ENCODE peak calls at places on chromosome 12, in six cellular contexts. M is adrenal gland, Y is tibial nerve, O is body of pancreas, V is testis, T is transverse colon. D is an unnamed sample. For H3K4me1, the result is how much of the 10 kb centered on the place peaks cover.

GRCh38 chr12:78584695-78585094 is 279.9 kb upstream of the SYT1 start:
- DNase-seq in M (no peak), Y (no peak), O (no peak), V (no peak), T (no peak), D (no peak)

GRCh38 chr12:116761499-116761898 is 23.4 kb downstream of the RNFT2 start:
- DNase-seq in M (no peak), Y (no peak), O (no peak), V (no peak), T (no peak), D (no peak)

GRCh38 chr12:25434493-25434892 is 118.6 kb downstream of the LMNTD1 start:
- DNase-seq in M (no peak), Y (no peak), O (no peak), V (no peak), T (no peak), D (no peak)

GRCh38 chr12:124621296-124621660 is 53.9 kb upstream of the NCOR2 start:
- DNase-seq in M (peak), Y (peak), O (peak), V (peak), T (peak), D (no peak)

GRCh38 chr12:91332305-91332704 is 149.7 kb upstream of the DCN start:
- DNase-seq in M (no peak), Y (no peak), O (no peak), V (no peak), T (no peak), D (no peak)

GRCh38 chr12:89468648-89469326 is 55.8 kb downstream of the GALNT4 start:
- DNase-seq in M (no peak), Y (no peak), O (no peak), V (no peak), T (no peak), D (no peak)

GRCh38 chr12:112898380-112898779 is 8.4 kb upstream of the OAS1 start:
- DNase-seq in M (no peak), Y (no peak), O (no peak), V (no peak), T (no peak), D (no peak)

GRCh38 chr12:116157845-116158267 is 119.6 kb downstream of the MED13L start:
- DNase-seq in M (no peak), Y (no peak), O (no peak), V (no peak), T (no peak), D (no peak)

GRCh38 chr12:53967451-53968059 is 5.4 kb upstream of the HOXC11 start:
- DNase-seq in M (no peak), Y (no peak), O (no peak), V (no peak), T (no peak), D (no peak)

GRCh38 chr12:55728185-55728931 is 451 bp downstream of the CD63 start:
- DNase-seq in M (peak), Y (peak), O (peak), V (peak), T (peak), D (peak)

GRCh38 chr12:114869091-114869834 is 185.3 kb upstream of the TBX3 start:
- DNase-seq in M (no peak), Y (no peak), O (no peak), V (no peak), T (no peak), D (no peak)

GRCh38 chr12:63889236-63889635 is 44.7 kb downstream of the SRGAP1 start:
- DNase-seq in M (no peak), Y (no peak), O (no peak), V (no peak), T (no peak), D (no peak)

GRCh38 chr12:106304001-106304421 is 1.5 kb downstream of the TCP11L2 start:
- DNase-seq in M (peak), Y (no peak), O (peak), V (no peak), T (no peak), D (no peak)

GRCh38 chr12:106682594-106683234 is 91.8 kb upstream of the RIC8B start:
- DNase-seq in M (no peak), Y (no peak), O (no peak), V (no peak), T (no peak), D (no peak)

GRCh38 chr12:128856035-128856790 is 2.9 kb downstream of the GLT1D1 start:
- DNase-seq in M (no peak), Y (no peak), O (no peak), V (no peak), T (no peak), D (no peak)

GRCh38 chr12:2667716-2668440 is 126.9 kb upstream of the FKBP4 start:
- DNase-seq in M (no peak), Y (no peak), O (no peak), V (no peak), T (peak), D (no peak)

GRCh38 chr12:93060666-93061413 is 131.7 kb upstream of the EEA1 start:
- DNase-seq in M (peak), Y (no peak), O (no peak), V (peak), T (no peak), D (no peak)

GRCh38 chr12:113135178-113136127 is at the start of gene RASAL1:
- DNase-seq in M (peak), Y (no peak), O (peak), V (peak), T (peak), D (peak)

GRCh38 chr12:129298921-129299320 is 445.6 kb downstream of the GLT1D1 start:
- DNase-seq in M (peak), Y (no peak), O (no peak), V (no peak), T (no peak), D (no peak)

GRCh38 chr12:65822732-65823480 is 1.4 kb upstream of the HMGA2 start:
- DNase-seq in M (no peak), Y (no peak), O (no peak), V (no peak), T (peak), D (no peak)

GRCh38 chr12:105803292-105803691 is 335.5 kb downstream of the NUAK1 start:
- DNase-seq in M (no peak), Y (no peak), O (no peak), V (no peak), T (no peak), D (no peak)

GRCh38 chr12:91215940-91216454 is 33.4 kb upstream of the DCN start:
- DNase-seq in M (no peak), Y (peak), O (no peak), V (no peak), T (no peak), D (no peak)

GRCh38 chr12:49161092-49161795 is 27.6 kb downstream of the TUBA1A start:
- DNase-seq in M (no peak), Y (no peak), O (no peak), V (no peak), T (no peak), D (no peak)

GRCh38 chr12:45660330-45660729 is 69.2 kb upstream of the ARID2 start:
- DNase-seq in M (peak), Y (no peak), O (peak), V (no peak), T (no peak), D (no peak)

GRCh38 chr12:63897931-63898330 is 53.4 kb downstream of the SRGAP1 start:
- DNase-seq in M (no peak), Y (no peak), O (no peak), V (no peak), T (no peak), D (no peak)

DNA sequence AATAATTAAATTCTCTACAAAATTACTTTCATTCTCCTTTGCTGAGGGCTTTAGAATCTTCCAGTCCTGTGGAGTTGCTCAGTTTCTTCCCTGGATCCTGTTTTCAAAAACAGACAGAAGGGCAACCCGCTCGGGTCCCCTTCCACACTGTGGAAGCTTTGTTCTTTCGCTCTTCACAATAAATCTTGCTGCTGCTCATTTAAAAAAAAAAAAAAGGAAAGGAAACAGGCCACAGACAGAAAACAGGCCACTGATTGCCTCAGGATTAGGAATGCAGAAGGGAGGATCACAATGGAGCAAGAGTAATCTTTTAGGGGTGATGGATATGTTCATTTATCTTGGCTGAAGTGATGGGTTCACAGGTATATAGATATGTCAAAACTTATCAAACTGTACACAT is 29.5 kb upstream of the HIGD1C start:
- DNase-seq in M (peak), Y (no peak), O (no peak), V (no peak), T (no peak), D (no peak)
- H3K4me1 ChIP-seq in M (under half), Y (under half), O (under half), V (under half), T (under half), D (under half)

GRCh38 chr12:100381379-100381778 is 24.5 kb downstream of the SLC17A8 start:
- DNase-seq in M (no peak), Y (no peak), O (no peak), V (no peak), T (no peak), D (no peak)
- H3K4me3 ChIP-seq in M (no peak), Y (no peak), O (no peak), V (no peak), T (no peak), D (no peak)

GRCh38 chr12:110844131-110844530 is 2.7 kb upstream of the CCDC63 start:
- DNase-seq in M (no peak), Y (no peak), O (no peak), V (no peak), T (no peak), D (no peak)

GRCh38 chr12:110844551-110845395 is 2.0 kb upstream of the CCDC63 start:
- DNase-seq in M (peak), Y (no peak), O (no peak), V (no peak), T (no peak), D (no peak)

GRCh38 chr12:110849748-110850403 is 3.1 kb downstream of the CCDC63 start:
- DNase-seq in M (no peak), Y (no peak), O (no peak), V (no peak), T (no peak), D (no peak)

GRCh38 chr12:110848524-110848923 is 1.7 kb downstream of the CCDC63 start:
- DNase-seq in M (no peak), Y (no peak), O (no peak), V (no peak), T (no peak), D (no peak)

DNA sequence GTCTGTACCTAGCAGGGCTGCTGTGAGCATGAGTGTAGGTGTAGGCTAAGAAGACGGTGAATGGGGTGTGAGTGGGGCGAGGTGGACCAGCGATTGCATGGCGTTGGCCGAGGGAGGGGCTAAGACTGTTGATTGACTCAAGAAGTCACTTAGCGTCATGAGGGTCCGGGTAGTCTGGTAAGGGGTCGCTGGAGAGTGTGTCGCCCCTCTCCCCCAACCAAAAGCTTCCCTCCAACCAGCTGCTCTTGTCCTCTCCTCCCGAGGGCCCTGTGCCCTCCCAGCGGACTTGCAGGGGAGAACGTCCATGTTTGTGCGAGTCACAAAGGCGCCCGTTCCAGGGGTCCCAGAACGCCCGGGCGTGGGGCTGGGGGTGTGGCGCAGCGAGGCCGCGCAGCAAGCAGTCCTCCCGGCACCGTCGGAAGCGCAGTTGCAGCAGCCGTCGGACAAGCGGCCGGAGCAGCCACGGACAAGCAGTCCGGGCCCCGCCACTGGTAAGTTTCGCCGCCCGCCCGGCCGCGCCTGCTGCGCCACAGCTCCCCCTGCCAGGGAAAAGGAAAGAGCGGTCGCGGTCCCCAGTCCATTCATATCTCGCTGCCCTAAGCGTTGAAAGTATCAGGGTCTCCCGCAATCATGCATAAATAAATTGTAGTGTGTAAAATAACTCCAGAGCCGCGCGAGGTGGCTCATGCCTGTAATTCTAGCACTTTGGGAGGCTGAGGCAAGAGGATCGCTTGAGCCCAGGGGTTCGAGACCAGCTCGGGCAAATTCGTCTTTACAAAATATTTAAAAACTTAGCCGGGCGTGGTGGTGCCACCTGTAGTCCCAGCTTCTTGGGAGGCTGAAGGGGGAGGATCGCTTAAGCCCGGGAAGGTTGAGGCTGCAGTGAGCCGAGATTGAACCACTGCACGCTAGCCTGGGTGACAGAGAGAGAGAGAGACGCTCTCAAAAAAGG is at the start of gene CCDC63:
- DNase-seq in M (peak), Y (peak), O (peak), V (peak), T (peak), D (peak)
- TF ChIP-seq POLR2A in M (no peak), Y (no peak), O (no peak), V (no peak), T (no peak), D (no peak)

GRCh38 chr12:6944381-6945186 is 762 bp downstream of the C12orf57 start:
- DNase-seq in M (peak), Y (peak), O (peak), V (peak), T (peak), D (peak)
- H3K4me1 ChIP-seq in M (half or more), Y (under half), O (under half), V (under half), T (under half), D (under half)

DNA sequence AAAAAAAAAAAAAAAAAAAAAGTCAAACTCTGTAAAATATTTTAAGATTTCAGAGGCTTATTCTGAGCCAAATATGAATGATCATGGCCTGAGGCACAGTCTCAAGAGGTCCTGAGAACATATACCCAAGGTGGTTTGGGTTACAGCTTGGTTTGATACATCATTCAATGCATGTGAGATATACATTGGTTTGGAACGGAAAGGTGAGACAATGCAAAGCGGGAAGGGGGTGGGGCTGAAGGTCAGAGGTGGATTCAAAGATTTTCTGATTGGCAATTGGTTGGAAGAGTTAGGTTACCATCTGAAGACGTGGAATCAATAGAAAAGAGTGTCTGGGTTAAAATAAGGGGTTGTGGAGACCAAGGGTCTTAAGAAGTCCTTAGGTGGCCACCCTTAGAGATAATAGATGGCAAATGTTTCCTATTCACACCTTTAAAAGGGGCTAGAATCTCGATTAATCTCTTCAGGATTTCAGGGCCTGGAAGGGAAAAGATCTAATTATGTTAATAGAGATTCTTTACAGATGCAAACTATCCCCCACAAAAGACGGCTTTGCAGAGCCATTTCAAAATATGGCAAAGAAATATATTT is 173.9 kb upstream of the CNOT2 start:
- DNase-seq in M (no peak), Y (no peak), O (no peak), V (no peak), T (no peak), D (no peak)
- H3K4me3 ChIP-seq in M (no peak), Y (no peak), O (no peak), V (no peak), T (no peak), D (no peak)

GRCh38 chr12:121568503-121568902 is 12.3 kb downstream of the KDM2B start:
- DNase-seq in M (no peak), Y (no peak), O (no peak), V (no peak), T (no peak), D (no peak)
- TF ChIP-seq POLR2A in M (no peak), Y (no peak), O (no peak), V (no peak), T (no peak), D (no peak)

DNA sequence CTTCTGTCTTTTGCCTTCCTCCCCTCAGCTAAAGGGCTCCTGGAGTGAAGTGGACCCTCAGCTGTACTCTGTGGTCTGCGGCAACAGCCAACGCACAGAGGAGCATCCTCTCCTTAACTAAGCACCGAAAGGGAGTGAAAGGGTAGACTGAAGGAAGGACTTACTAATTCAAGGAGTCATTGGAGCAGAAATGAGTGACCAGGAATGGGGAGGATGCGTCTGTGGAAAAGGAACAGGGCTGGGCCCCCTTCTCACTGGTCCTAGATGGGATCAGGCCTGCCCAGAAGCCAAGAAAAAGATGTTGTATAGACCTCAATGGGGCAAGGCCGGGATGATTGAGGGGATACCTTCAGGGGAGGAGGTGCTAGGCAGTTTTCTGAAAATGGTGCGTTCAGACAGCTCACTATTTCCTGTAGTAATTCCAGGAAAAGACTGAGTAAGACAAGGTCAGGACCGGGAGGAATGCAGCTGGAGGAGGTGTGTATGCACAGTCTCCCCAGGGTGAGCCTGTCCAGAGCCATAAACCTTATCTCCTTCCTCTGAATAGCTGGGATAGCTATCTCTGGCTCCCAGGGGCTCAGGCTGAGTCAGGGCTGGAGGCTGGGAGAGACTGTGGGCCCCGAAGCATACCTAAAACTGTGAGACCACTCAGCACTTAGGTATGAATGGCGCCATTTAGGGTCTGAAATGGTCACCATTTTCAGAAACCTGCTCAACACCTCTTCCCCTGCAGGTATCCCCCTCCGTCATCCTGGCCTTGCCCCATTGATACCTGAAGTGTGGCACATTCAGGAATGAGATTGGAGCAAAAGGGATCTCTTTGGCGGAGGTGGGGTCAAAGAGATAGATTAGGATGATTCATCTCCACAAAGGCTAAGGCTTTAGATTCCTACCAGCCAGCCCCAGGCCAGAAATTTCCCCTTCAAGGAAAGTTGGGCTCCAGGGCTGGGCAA is 20.2 kb upstream of the KRT8 start:
- DNase-seq in M (peak), Y (no peak), O (peak), V (no peak), T (peak), D (no peak)
- H3K4me1 ChIP-seq in M (under half), Y (under half), O (under half), V (under half), T (half or more), D (under half)

GRCh38 chr12:12890815-12891645 is at the start of gene GPRC5A:
- DNase-seq in M (peak), Y (peak), O (peak), V (peak), T (peak), D (peak)

GRCh38 chr12:12890492-12890814 is 909 bp upstream of the GPRC5A start:
- DNase-seq in M (no peak), Y (no peak), O (peak), V (no peak), T (no peak), D (no peak)

GRCh38 chr12:12892670-12893290 is 1.4 kb downstream of the GPRC5A start:
- DNase-seq in M (no peak), Y (no peak), O (no peak), V (no peak), T (peak), D (no peak)

GRCh38 chr12:12893438-12893837 is 2.1 kb downstream of the GPRC5A start:
- DNase-seq in M (no peak), Y (no peak), O (no peak), V (no peak), T (no peak), D (no peak)

DNA sequence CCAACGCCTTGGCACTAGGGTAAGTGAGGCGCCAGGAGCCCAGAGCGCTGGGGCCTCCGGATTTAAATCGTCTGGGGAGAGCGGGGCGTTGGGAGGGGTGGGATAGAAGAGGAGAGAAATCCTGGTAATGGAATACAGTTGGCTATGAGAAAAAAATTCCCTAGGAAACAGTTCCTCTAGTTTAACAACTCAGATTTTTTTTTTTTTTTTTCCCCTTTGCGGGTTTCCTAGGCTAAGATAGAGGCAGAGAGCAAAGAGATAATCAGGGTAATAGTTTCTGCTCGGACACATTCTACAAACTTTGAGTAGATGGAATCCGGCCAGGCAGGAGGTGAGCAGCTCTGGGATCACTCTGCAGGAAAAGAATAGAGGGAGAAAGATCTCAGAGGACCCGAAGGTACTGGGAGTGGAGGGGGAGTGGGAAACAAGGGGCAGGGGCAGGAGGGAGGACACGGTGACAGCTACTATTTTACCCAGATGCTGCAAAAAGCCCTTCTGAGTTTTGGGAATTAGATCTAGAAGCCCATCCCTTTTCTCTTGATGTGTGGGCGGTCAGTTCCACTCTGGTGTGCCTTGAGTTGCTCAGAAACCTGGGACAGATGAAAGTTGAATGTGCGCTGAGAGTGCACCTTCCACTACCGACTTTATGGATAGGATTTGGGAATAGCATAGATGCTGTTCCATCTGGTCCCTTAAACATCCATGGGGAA is 439 bp downstream of the GPRC5A start:
- DNase-seq in M (no peak), Y (no peak), O (no peak), V (no peak), T (no peak), D (no peak)
- H3K4me3 ChIP-seq in M (peak), Y (peak), O (peak), V (peak), T (peak), D (peak)

D was measured in right lobe of liver.